ENCODE peak calls at places on chromosomes 5 and 9, in eight cellular contexts. C is OCI-LY7, X is hepatocyte, L is MM.1S, F is HCT116, Z is GM23338, V is PC-9, I is SK-N-SH. J is an unnamed sample.
A peak's percentile ranks its signal among the peaks of the same experiment; 100 is the strongest.

GRCh38 chr9:107707915-107708441 is 218.4 kb upstream of the KLF4 start:
- DNase-seq in C (no peak), X (no peak), L (no peak), F (no peak), Z (no peak), V (no peak), I (no peak), J (peak; percentile 68)

GRCh38 chr5:16489322-16489791 is 23.8 kb upstream of the ZNF622 start:
- DNase-seq in C (peak; percentile 27), X (peak; percentile 70), L (peak; percentile 20), F (peak; percentile 21), Z (peak; percentile 65), V (peak; percentile 41), I (peak; percentile 54), J (peak; percentile 84)

GRCh38 chr9:84500859-84501258 is 160.3 kb upstream of the SLC28A3 start:
- DNase-seq in C (no peak), X (no peak), L (no peak), F (no peak), Z (no peak), V (no peak), I (no peak), J (no peak)

GRCh38 chr5:89090021-89090420 is 207.0 kb upstream of the MEF2C start:
- DNase-seq in C (no peak), X (no peak), L (no peak), F (no peak), Z (no peak), V (no peak), I (no peak), J (no peak)

GRCh38 chr9:98185611-98186171 is 6.7 kb downstream of the CORO2A start:
- DNase-seq in C (no peak), X (no peak), L (no peak), F (no peak), Z (no peak), V (no peak), I (no peak), J (no peak)

GRCh38 chr5:1733369-1733768 is 66.3 kb downstream of the MRPL36 start:
- DNase-seq in C (no peak), X (no peak), L (no peak), F (no peak), Z (no peak), V (no peak), I (peak; percentile 11), J (no peak)

GRCh38 chr9:83473488-83473971 is 64.7 kb downstream of the FRMD3 start:
- DNase-seq in C (no peak), X (peak; percentile 33), L (peak; percentile 11), F (no peak), Z (no peak), V (peak; percentile 14), I (no peak), J (peak; percentile 51)

GRCh38 chr5:73268826-73269225 is 95.8 kb downstream of the TMEM174 start:
- DNase-seq in C (no peak), X (no peak), L (no peak), F (no peak), Z (no peak), V (no peak), I (no peak), J (no peak)

GRCh38 chr5:10289353-10289752 is 18.3 kb downstream of the CMBL start:
- DNase-seq in C (no peak), X (no peak), L (peak; percentile 29), F (no peak), Z (no peak), V (peak; percentile 47), I (no peak), J (no peak)

GRCh38 chr5:68953151-68953884 is 140.5 kb upstream of the SLC30A5 start:
- DNase-seq in C (no peak), X (no peak), L (no peak), F (no peak), Z (no peak), V (no peak), I (no peak), J (no peak)

GRCh38 chr9:13267743-13268142 is 11.7 kb downstream of the MPDZ start:
- DNase-seq in C (no peak), X (peak; percentile 35), L (no peak), F (no peak), Z (peak; percentile 22), V (no peak), I (no peak), J (peak; percentile 86)

GRCh38 chr5:32601623-32602295 is 16.4 kb downstream of the SUB1 start:
- DNase-seq in C (no peak), X (no peak), L (no peak), F (no peak), Z (no peak), V (no peak), I (no peak), J (no peak)

GRCh38 chr5:60377826-60378225 is 322.1 kb downstream of the DEPDC1B start:
- DNase-seq in C (no peak), X (no peak), L (no peak), F (no peak), Z (no peak), V (no peak), I (no peak), J (no peak)

GRCh38 chr5:160390787-160391696 is 8.8 kb downstream of the FAM200C start:
- DNase-seq in C (peak; percentile 33), X (peak; percentile 26), L (peak; percentile 33), F (no peak), Z (peak; percentile 56), V (no peak), I (no peak), J (peak; percentile 53)

GRCh38 chr5:38265546-38266179 is 7.3 kb downstream of the EGFLAM start:
- DNase-seq in C (peak; percentile 50), X (peak; percentile 82), L (peak; percentile 36), F (peak; percentile 19), Z (peak; percentile 88), V (peak; percentile 70), I (peak; percentile 67), J (peak; percentile 86)

GRCh38 chr9:104747565-104748358 is at the start of gene NIPSNAP3A:
- DNase-seq in C (peak; percentile 88), X (peak; percentile 91), L (peak; percentile 85), F (peak; percentile 41), Z (peak; percentile 82), V (peak; percentile 87), I (peak; percentile 94), J (peak; percentile 62)

GRCh38 chr9:7784472-7784871 is 15.1 kb downstream of the DMAC1 start:
- DNase-seq in C (no peak), X (no peak), L (no peak), F (no peak), Z (no peak), V (no peak), I (no peak), J (no peak)
- H3K9me2 ChIP-seq in C (no peaks in the 10 kb centered on the region), X (no peaks in the 10 kb centered on the region), L (no peaks in the 10 kb centered on the region), F (no peaks in the 10 kb centered on the region), Z (no peaks in the 10 kb centered on the region), V (no peaks in the 10 kb centered on the region), I (no peaks in the 10 kb centered on the region), J (no peaks in the 10 kb centered on the region)

GRCh38 chr9:92645041-92645440 is 24.9 kb downstream of the IPPK start:
- DNase-seq in C (no peak), X (no peak), L (no peak), F (no peak), Z (no peak), V (no peak), I (no peak), J (no peak)

GRCh38 chr9:92650296-92650695 is 19.6 kb downstream of the IPPK start:
- DNase-seq in C (no peak), X (no peak), L (no peak), F (no peak), Z (no peak), V (no peak), I (no peak), J (no peak)

GRCh38 chr9:92650839-92651621 is 18.9 kb downstream of the IPPK start:
- DNase-seq in C (no peak), X (peak; percentile 41), L (no peak), F (no peak), Z (no peak), V (no peak), I (peak; percentile 83), J (no peak)

GRCh38 chr9:92647671-92648446 is 22.1 kb downstream of the IPPK start:
- DNase-seq in C (no peak), X (no peak), L (no peak), F (no peak), Z (no peak), V (no peak), I (no peak), J (no peak)

GRCh38 chr9:92648447-92649406 is 21.2 kb downstream of the IPPK start:
- DNase-seq in C (no peak), X (no peak), L (no peak), F (no peak), Z (no peak), V (no peak), I (peak; percentile 61), J (no peak)
- TF ChIP-seq CTCF in C (no peak), X (no peak), L (no peak), F (no peak), Z (peak; percentile 24), V (no peak), I (no peak), J (no peak)

GRCh38 chr9:16099901-16100300 is 547.1 kb downstream of the CCDC171 start:
- DNase-seq in C (no peak), X (no peak), L (no peak), F (no peak), Z (no peak), V (no peak), I (no peak), J (no peak)
- H3K9me2 ChIP-seq in C (no peaks in the 10 kb centered on the region), X (no peaks in the 10 kb centered on the region), L (no peaks in the 10 kb centered on the region), F (no peaks in the 10 kb centered on the region), Z (peaks cover 3% of the 10 kb centered on the region), V (no peaks in the 10 kb centered on the region), I (no peaks in the 10 kb centered on the region), J (no peaks in the 10 kb centered on the region)

GRCh38 chr9:38068616-38068865 is 486 bp downstream of the SHB start:
- DNase-seq in C (peak; percentile 30), X (peak; percentile 82), L (peak; percentile 51), F (no peak), Z (peak; percentile 51), V (peak; percentile 27), I (peak; percentile 76), J (peak; percentile 29)
- TF ChIP-seq CTCF in C (no peak), X (no peak), L (peak; percentile 31), F (peak; percentile 37), Z (peak; percentile 42), V (no peak), I (no peak), J (no peak)

GRCh38 chr5:135007749-135008363 is 26.2 kb downstream of the PITX1 start:
- DNase-seq in C (no peak), X (no peak), L (no peak), F (no peak), Z (no peak), V (no peak), I (peak; percentile 1), J (no peak)
- H3K9me2 ChIP-seq in C (no peaks in the 10 kb centered on the region), X (no peaks in the 10 kb centered on the region), L (no peaks in the 10 kb centered on the region), F (no peaks in the 10 kb centered on the region), Z (no peaks in the 10 kb centered on the region), V (no peaks in the 10 kb centered on the region), I (no peaks in the 10 kb centered on the region), J (no peaks in the 10 kb centered on the region)

GRCh38 chr5:8585230-8586018 is 716.5 kb downstream of the MTRR start:
- DNase-seq in C (no peak), X (no peak), L (no peak), F (no peak), Z (peak; percentile 48), V (no peak), I (peak; percentile 36), J (peak; percentile 31)
- TF ChIP-seq CTCF in C (peak; percentile 28), X (peak; percentile 18), L (no peak), F (no peak), Z (peak; percentile 75), V (peak; percentile 23), I (peak; percentile 37), J (peak; percentile 73)

GRCh38 chr5:74415695-74416102 is 224.8 kb downstream of the ENC1 start:
- DNase-seq in C (no peak), X (peak; percentile 58), L (no peak), F (no peak), Z (no peak), V (no peak), I (peak; percentile 16), J (no peak)
- H3K9me2 ChIP-seq in C (no peaks in the 10 kb centered on the region), X (no peaks in the 10 kb centered on the region), L (no peaks in the 10 kb centered on the region), F (no peaks in the 10 kb centered on the region), Z (peaks cover 3% of the 10 kb centered on the region), V (no peaks in the 10 kb centered on the region), I (no peaks in the 10 kb centered on the region), J (no peaks in the 10 kb centered on the region)

J was measured in PC-3.